ENCODE peak calls at places on chromosomes 6 and 20, in eight cellular contexts. V, Z, I, D, Y, K, F and N are unnamed samples.

GRCh38 chr6:169071394-169071793 is 182.3 kb downstream of the THBS2 start:
- DNase-seq in V (no peak), Z (no peak), I (no peak), D (no peak), Y (no peak), K (no peak), F (no peak), N (no peak)

GRCh38 chr6:104575536-104575935 is 284.2 kb downstream of the HACE1 start:
- DNase-seq in V (no peak), Z (no peak), I (peak), D (no peak), Y (no peak), K (no peak), F (no peak), N (no peak)

GRCh38 chr6:3625980-3626533 is 125.5 kb downstream of the PXDC1 start:
- DNase-seq in V (no peak), Z (no peak), I (no peak), D (no peak), Y (no peak), K (no peak), F (no peak), N (no peak)

GRCh38 chr6:146890644-146891434 is 292.1 kb downstream of the ADGB start:
- DNase-seq in V (no peak), Z (no peak), I (peak), D (no peak), Y (no peak), K (no peak), F (no peak), N (no peak)

GRCh38 chr6:170131351-170131750 is 159.5 kb downstream of the DLL1 start:
- DNase-seq in V (no peak), Z (peak), I (no peak), D (no peak), Y (no peak), K (no peak), F (no peak), N (no peak)

GRCh38 chr6:136723780-136724179 is 68.5 kb downstream of the MAP3K5 start:
- DNase-seq in V (no peak), Z (no peak), I (no peak), D (no peak), Y (no peak), K (peak), F (no peak), N (no peak)

GRCh38 chr20:4592316-4593148 is 129.2 kb upstream of the PRND start:
- DNase-seq in V (peak), Z (no peak), I (peak), D (peak), Y (no peak), K (peak), F (peak), N (peak)

GRCh38 chr20:58504566-58504965 is 10.6 kb downstream of the APCDD1L start:
- DNase-seq in V (no peak), Z (no peak), I (no peak), D (no peak), Y (no peak), K (no peak), F (no peak), N (no peak)

GRCh38 chr6:29376003-29376402 is 912 bp upstream of the OR12D3 start:
- DNase-seq in V (peak), Z (no peak), I (peak), D (no peak), Y (no peak), K (peak), F (no peak), N (peak)

GRCh38 chr6:168451805-168452204 is 10.8 kb downstream of the SMOC2 start:
- DNase-seq in V (peak), Z (no peak), I (peak), D (no peak), Y (no peak), K (no peak), F (no peak), N (peak)

GRCh38 chr6:126628125-126628524 is 288.2 kb downstream of the CENPW start:
- DNase-seq in V (no peak), Z (no peak), I (peak), D (no peak), Y (no peak), K (no peak), F (no peak), N (no peak)

GRCh38 chr6:15481892-15482291 is 180.9 kb downstream of the DTNBP1 start:
- DNase-seq in V (no peak), Z (no peak), I (peak), D (no peak), Y (no peak), K (peak), F (no peak), N (no peak)
- H3K27ac ChIP-seq in V (no peak), Z (no peak), I (no peak), D (no peak), Y (no peak), K (no peak), F (no peak), N (no peak)

DNA sequence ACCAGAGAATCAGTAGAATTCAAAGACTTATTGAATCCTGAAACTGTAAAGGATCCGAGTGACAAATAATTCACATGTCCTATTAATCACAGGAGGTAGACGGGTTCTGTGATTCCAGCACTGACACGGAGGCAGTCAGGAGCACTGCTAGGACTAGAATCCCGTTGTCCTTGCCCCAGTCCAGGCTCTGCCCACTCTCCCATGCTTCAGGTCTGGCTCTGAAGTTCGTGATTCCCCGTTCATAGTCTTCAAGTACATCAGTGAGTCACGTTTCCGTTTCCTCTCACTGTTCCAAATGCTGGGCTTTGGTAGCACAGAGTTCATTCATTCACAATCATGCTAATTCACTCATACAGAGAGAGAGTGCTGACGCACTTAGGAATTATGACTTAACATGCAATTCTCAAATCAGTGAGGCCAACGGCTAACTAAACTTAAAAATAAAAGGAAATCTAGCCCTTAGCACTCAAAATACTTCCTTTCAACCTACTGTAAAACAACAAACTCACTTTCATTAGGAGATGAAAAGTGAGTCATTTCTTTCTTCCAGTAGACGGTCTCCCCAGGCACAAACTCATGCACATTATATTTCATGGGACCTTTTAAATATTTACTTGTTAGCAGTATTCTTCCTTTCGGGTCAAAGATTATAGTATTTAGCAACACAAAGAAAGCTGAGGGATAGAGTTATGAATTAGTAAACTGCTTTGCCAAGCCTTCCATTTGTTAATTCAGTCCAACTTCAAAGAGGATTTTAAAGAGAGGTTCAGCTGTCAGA is 94.0 kb upstream of the NHSL1 start:
- DNase-seq in V (no peak), Z (no peak), I (peak), D (no peak), Y (peak), K (peak), F (no peak), N (peak)
- H3K27ac ChIP-seq in V (no peak), Z (no peak), I (no peak), D (peak), Y (peak), K (peak), F (no peak), N (peak)

GRCh38 chr6:118897386-118897785 is 3.4 kb downstream of the ASF1A start:
- DNase-seq in V (no peak), Z (no peak), I (no peak), D (no peak), Y (no peak), K (no peak), F (no peak), N (no peak)

GRCh38 chr6:118893882-118894424 is at the start of gene ASF1A:
- DNase-seq in V (peak), Z (peak), I (peak), D (peak), Y (peak), K (peak), F (peak), N (peak)

GRCh38 chr6:118895241-118895561 is 1.2 kb downstream of the ASF1A start:
- DNase-seq in V (no peak), Z (no peak), I (no peak), D (no peak), Y (no peak), K (no peak), F (no peak), N (peak)

GRCh38 chr6:118894425-118895240 is 681 bp downstream of the ASF1A start:
- DNase-seq in V (peak), Z (peak), I (peak), D (peak), Y (peak), K (peak), F (peak), N (no peak)

DNA sequence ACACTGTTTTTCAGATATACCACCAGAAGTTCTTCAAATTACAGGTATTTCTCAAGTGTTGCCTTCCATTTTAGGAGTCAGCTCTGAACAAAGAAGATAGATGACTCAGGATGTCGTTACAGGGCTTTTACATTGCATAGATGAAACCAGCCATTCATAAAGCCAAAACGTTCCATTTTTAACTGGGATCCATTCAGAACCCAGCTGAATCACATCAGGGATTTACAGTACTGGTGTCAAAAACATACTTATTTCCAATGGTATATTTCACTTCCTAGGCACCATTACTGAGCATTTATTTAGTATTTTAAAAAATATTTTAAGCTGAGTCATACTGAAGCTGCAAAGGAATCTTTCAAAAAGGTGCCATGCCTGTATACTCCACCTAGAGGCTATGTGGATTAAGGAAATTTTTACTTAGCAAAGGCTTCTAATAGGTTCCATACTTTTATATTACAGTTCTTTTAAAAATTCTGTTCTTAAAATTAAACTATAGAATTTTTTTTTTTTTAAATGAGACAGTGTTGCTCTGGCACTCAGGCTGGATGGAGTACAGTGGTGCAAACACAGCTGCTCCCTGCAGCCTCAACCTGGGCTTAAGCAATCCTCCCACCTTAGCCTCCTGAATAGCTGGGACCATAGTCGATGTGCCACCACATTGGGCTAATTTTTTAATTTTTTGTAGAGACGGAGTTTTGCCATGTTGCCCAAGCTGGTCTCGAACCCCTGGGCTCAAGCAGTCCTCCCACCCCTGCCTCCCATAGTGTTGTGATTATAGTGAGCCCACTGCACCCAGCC is 2.6 kb downstream of the ASF1A start:
- DNase-seq in V (peak), Z (no peak), I (peak), D (no peak), Y (no peak), K (peak), F (no peak), N (peak)
- H3K27ac ChIP-seq in V (no peak), Z (no peak), I (no peak), D (peak), Y (no peak), K (peak), F (no peak), N (peak)

DNA sequence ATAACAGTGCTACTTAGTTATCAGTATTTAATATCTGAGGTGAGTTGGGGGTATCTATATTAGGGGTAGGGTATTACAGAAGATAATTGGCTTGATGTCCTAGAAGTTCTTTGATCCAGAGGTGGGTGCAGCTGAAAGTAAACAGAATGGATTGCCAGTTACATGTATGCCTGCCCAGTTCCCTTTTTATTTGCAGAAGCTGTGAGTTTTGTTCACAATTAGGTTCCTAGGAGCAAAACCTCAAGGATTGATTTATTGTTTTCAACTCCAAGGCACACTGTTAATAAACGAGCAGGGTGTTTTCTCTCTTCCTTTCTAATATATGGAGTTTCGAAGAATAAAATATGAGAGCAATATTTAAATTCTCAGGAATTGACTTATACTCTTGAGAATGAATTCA is 129.0 kb downstream of the SULF2 start:
- DNase-seq in V (no peak), Z (no peak), I (no peak), D (no peak), Y (no peak), K (no peak), F (no peak), N (no peak)
- H3K27ac ChIP-seq in V (no peak), Z (no peak), I (no peak), D (no peak), Y (no peak), K (no peak), F (no peak), N (no peak)

GRCh38 chr6:158070513-158070912 is 88.8 kb downstream of the SYNJ2 start:
- DNase-seq in V (no peak), Z (no peak), I (no peak), D (no peak), Y (no peak), K (no peak), F (no peak), N (no peak)
- H3K27ac ChIP-seq in V (no peak), Z (peak), I (no peak), D (peak), Y (no peak), K (peak), F (no peak), N (no peak)

DNA sequence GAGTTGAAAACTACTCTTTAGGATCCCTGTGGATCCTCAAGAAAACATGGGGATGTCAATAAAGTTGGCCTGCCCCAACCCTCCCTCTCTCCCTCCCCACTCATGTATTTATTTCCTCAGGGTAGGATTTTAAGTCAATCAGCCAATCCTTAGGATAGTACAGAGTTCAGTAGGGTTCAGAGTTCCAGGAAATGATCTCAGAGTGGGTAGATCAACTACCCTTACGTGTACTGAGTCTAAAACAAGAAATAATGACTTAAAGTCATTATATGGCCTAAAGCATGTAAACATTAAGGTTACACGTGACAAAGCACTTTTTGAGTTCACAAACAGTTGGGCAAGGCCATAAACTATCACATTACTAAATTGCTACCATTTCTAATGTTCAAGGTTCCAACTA is 47.2 kb upstream of the REV3L start:
- DNase-seq in V (no peak), Z (no peak), I (no peak), D (no peak), Y (no peak), K (no peak), F (no peak), N (no peak)
- H3K27ac ChIP-seq in V (no peak), Z (no peak), I (no peak), D (no peak), Y (no peak), K (no peak), F (no peak), N (no peak)

GRCh38 chr6:108009894-108010293 is 51.9 kb upstream of the SEC63 start:
- DNase-seq in V (no peak), Z (no peak), I (no peak), D (no peak), Y (no peak), K (peak), F (no peak), N (peak)
- H3K27ac ChIP-seq in V (no peak), Z (no peak), I (no peak), D (no peak), Y (no peak), K (no peak), F (no peak), N (peak)

DNA sequence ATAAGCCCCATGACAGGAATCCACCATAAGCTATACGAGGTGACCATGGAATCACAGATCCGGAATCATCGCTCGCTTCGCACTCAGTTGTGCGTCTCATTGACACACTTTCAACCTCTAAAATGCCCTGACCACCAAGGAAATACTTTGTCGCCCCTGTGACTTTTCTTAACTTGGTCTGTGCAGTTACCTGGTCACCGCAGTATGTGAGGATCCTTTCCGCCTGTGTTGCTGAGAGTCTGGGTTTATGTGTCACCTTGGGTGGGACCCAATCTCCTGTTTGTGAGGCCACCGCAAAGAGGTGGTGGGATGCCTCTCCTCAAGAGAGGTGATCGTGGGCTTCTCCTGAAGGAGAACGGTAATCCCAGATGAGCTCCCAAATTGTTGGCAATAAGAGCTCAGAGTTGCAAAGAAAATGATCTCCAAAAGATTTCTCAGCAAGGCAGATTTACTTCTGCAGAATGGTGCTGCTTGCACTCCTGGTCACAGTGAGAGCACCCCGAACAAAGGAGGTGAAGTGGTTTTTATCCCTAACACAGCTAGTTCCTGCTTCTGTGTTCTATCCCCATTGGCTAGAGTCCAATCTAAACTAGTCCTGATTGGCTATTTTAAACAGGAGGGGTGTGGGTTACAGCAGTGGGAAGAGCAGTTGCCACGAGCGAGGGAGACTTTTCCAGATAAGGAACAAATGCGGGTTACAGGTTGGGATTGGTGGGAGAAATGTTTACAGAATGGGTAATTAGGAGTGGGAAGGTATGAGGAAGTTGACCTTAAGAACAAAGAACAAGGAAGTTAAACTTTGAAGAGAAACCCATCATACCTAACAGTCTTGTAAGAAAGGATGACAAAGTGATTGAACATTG is 9.1 kb upstream of the ZNFX1 start:
- DNase-seq in V (no peak), Z (no peak), I (peak), D (no peak), Y (no peak), K (peak), F (no peak), N (peak)
- H3K27ac ChIP-seq in V (peak), Z (no peak), I (no peak), D (no peak), Y (no peak), K (peak), F (no peak), N (no peak)

GRCh38 chr20:41314386-41314785 is 3.1 kb downstream of the ZHX3 start:
- DNase-seq in V (no peak), Z (no peak), I (no peak), D (no peak), Y (no peak), K (no peak), F (no peak), N (no peak)

GRCh38 chr20:41316602-41317535 is 662 bp downstream of the ZHX3 start:
- DNase-seq in V (peak), Z (peak), I (peak), D (peak), Y (peak), K (peak), F (peak), N (no peak)

GRCh38 chr20:41317536-41318270 is at the start of gene ZHX3:
- DNase-seq in V (peak), Z (peak), I (peak), D (peak), Y (peak), K (peak), F (peak), N (peak)

GRCh38 chr20:41318271-41318649 is 729 bp upstream of the ZHX3 start:
- DNase-seq in V (no peak), Z (no peak), I (no peak), D (no peak), Y (no peak), K (no peak), F (no peak), N (no peak)

DNA sequence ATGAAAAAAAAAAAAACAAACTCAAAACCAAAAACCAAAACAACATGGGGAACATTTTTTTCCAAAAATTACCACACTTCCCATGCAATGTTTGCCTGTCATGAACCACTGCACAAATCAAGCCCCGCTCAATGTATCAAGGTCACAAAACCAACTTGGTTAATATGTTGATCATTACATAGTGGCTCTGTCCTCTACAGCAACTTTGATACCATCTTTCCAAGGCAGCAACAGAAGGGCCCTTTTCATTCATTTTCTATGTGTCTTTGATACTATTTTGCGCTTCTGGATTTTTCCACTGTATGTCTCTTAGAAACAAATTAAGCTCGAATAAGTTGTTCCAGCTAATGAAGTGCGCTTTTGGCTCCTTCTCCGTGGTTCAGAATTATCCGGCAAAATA is 1.5 kb downstream of the ZHX3 start:
- DNase-seq in V (no peak), Z (no peak), I (no peak), D (no peak), Y (no peak), K (no peak), F (no peak), N (no peak)
- H3K27ac ChIP-seq in V (no peak), Z (peak), I (no peak), D (peak), Y (peak), K (peak), F (no peak), N (no peak)